ENCODE peak calls at places on chromosome 22, in five cellular contexts. T is HCT116; G is Caco-2; F is CD8-positive, alpha-beta T cell; L is CD4-positive, CD25-positive, alpha-beta regulatory T cell. U is an unnamed sample.

GRCh38 chr22:32591620-32592019 is 117.0 kb downstream of the FBXO7 start:
- DNase-seq in T (no peak), G (no peak), F (no peak), L (no peak), U (no peak)

GRCh38 chr22:27474711-27475547 is 326.6 kb downstream of the MN1 start:
- DNase-seq in T (peak; percentile 66), G (peak; percentile 58), F (no peak), L (no peak), U (no peak)

GRCh38 chr22:22076937-22077703 is 94.5 kb upstream of the TOP3B start:
- DNase-seq in T (no peak), G (no peak), F (no peak), L (no peak), U (no peak)

GRCh38 chr22:20750461-20751184 is 23.3 kb upstream of the SERPIND1 start:
- DNase-seq in T (no peak), G (no peak), F (no peak), L (no peak), U (peak; percentile 78)

GRCh38 chr22:23080542-23081290 is 10.4 kb downstream of the GNAZ start:
- DNase-seq in T (no peak), G (no peak), F (no peak), L (no peak), U (no peak)

GRCh38 chr22:25452116-25452700 is 112.3 kb upstream of the GRK3 start:
- DNase-seq in T (no peak), G (no peak), F (no peak), L (no peak), U (no peak)

GRCh38 chr22:35128637-35129036 is 62.7 kb downstream of the ISX start:
- DNase-seq in T (no peak), G (no peak), F (no peak), L (no peak), U (no peak)

GRCh38 chr22:31081963-31082605 is 966 bp downstream of the SMTN start:
- DNase-seq in T (no peak), G (no peak), F (no peak), L (no peak), U (peak; percentile 29)

GRCh38 chr22:36741204-36741793 is 34.6 kb downstream of the IFT27 start:
- DNase-seq in T (peak; percentile 46), G (peak; percentile 21), F (no peak), L (no peak), U (no peak)

DNA sequence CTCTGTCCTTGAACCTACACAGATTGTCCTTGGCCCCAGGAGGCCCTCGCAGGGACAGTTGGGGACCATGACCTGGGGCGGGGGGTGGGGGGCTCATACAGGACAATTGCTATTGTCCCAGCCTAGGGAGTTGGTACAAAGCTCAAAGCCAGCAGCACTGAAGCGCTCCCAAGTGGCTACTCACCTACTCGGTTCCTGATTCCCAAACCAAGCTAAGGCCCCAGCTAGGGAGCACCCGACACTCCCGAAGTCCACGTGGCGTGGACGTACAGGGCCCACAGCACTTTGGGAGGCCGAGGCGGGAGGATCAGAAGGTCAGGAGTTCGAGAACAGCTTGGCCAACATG is 80.6 kb downstream of the CELSR1 start:
- DNase-seq in T (no peak), G (no peak), F (no peak), L (no peak), U (no peak)
- H3K4me1 ChIP-seq in T (peaks cover 19% of the 10 kb centered on the region), G (peaks cover 18% of the 10 kb centered on the region), F (no peaks in the 10 kb centered on the region), L (no peaks in the 10 kb centered on the region), U (no peaks in the 10 kb centered on the region)

GRCh38 chr22:49922484-49922883 is 4.0 kb downstream of the CRELD2 start:
- DNase-seq in T (no peak), G (no peak), F (no peak), L (no peak), U (peak; percentile 48)
- H3K4me3 ChIP-seq in T (no peak overlapping the region), G (no peak overlapping the region), F (no peak overlapping the region), L (no peak overlapping the region), U (no peak overlapping the region)

DNA sequence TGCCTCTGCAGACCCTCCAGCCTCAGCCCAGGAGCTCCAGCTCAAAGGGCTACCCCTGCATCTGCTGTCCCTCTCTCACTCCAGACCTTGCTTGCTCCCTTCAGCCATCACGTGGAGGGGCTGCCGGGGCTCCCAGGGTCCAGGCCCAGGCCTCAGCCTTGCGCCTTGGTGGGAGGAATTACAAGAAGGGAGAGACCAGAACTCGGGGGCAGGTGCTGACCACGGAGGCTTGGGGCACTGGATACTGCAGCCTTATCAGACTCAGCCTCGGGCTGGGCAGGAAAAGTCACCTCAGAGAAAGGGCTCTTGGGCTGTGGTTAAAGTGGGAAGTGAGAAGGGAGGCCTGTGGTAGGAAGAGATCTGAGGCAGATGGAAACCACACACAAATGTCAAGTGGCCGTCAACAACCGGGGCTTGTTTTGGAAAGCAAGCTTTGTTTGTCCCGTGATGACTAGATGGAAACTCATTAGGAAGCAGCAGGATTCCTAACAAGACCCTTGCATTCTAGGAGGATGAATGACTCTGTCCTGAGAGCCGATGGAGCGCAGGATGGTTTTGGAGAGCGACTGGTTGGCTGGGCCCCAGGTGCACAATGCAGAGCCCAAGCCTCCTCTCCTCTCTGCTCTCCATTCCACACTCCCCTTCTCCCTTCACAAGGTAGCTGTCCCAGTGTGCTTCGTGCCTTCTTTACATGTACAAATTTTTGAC is 1321.7 kb downstream of the TBC1D22A start:
- DNase-seq in T (no peak), G (no peak), F (no peak), L (no peak), U (no peak)
- H3K4me1 ChIP-seq in T (no peaks in the 10 kb centered on the region), G (no peaks in the 10 kb centered on the region), F (peaks cover 10% of the 10 kb centered on the region), L (no peaks in the 10 kb centered on the region), U (no peaks in the 10 kb centered on the region)

GRCh38 chr22:29482726-29483125 is 2.7 kb downstream of the NEFH start:
- DNase-seq in T (no peak), G (no peak), F (no peak), L (no peak), U (no peak)
- H3K4me3 ChIP-seq in T (no peak overlapping the region), G (no peak overlapping the region), F (no peak overlapping the region), L (no peak overlapping the region), U (no peak overlapping the region)

GRCh38 chr22:47152236-47152635 is 389.8 kb downstream of the TBC1D22A start:
- DNase-seq in T (no peak), G (no peak), F (no peak), L (no peak), U (peak; percentile 36)
- H3K4me1 ChIP-seq in T (no peaks in the 10 kb centered on the region), G (no peaks in the 10 kb centered on the region), F (no peaks in the 10 kb centered on the region), L (no peaks in the 10 kb centered on the region), U (no peaks in the 10 kb centered on the region)

DNA sequence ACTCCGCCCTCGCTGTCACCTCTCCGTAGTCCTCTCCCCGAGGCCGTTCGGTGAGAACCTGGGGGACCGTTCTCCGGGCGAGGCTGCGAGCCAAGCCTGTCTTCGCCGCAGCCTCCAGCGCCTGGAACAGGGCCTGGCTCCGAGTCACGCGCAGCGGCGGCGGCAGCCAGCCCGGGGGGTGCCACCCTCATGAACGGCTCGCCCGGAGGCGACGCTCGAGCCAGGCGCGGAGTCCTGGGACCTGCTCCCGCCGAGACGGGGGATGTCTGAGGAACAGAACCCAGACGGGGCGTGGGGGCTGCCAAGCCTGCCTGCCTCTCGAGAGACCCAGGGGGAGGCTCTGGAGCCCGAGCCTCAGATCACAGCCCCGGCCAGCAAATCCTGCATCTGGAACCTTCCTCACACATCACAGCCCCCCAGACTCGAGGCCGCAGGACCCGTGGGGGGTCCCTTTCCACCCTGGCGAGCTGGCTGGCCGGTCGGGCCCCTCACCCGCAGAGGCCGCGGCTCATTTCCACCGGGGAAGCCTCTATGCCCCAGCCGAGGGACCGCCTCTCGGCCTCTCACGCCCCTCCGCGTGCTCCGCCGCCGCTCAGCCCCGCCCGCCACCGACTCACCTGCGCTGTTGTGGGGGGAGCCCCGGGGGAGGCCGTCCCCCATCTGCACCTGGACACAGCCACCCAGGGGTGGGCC is 4.1 kb downstream of the SHISA8 start:
- DNase-seq in T (no peak), G (no peak), F (no peak), L (no peak), U (peak; percentile 85)
- H3K4me3 ChIP-seq in T (no peak overlapping the region), G (peak overlapping the region; percentile 37), F (peak overlapping the region; percentile 30), L (no peak overlapping the region), U (peak overlapping the region; percentile 30)

GRCh38 chr22:39956932-39957664 is 3.1 kb upstream of the TMA7B start:
- DNase-seq in T (no peak), G (no peak), F (no peak), L (no peak), U (no peak)

GRCh38 chr22:39958916-39959639 is 1.1 kb upstream of the TMA7B start:
- DNase-seq in T (no peak), G (no peak), F (no peak), L (no peak), U (no peak)

GRCh38 chr22:39959640-39960447 is at the start of gene TMA7B:
- DNase-seq in T (no peak), G (no peak), F (no peak), L (no peak), U (no peak)

GRCh38 chr22:39955675-39956074 is 4.5 kb upstream of the TMA7B start:
- DNase-seq in T (no peak), G (no peak), F (no peak), L (no peak), U (no peak)

GRCh38 chr22:39958009-39958711 is 2.0 kb upstream of the TMA7B start:
- DNase-seq in T (no peak), G (no peak), F (no peak), L (no peak), U (no peak)
- H3K4me1 ChIP-seq in T (peaks cover 15% of the 10 kb centered on the region), G (no peaks in the 10 kb centered on the region), F (peaks cover 89% of the 10 kb centered on the region), L (peaks cover 62% of the 10 kb centered on the region), U (peaks cover 3% of the 10 kb centered on the region)

DNA sequence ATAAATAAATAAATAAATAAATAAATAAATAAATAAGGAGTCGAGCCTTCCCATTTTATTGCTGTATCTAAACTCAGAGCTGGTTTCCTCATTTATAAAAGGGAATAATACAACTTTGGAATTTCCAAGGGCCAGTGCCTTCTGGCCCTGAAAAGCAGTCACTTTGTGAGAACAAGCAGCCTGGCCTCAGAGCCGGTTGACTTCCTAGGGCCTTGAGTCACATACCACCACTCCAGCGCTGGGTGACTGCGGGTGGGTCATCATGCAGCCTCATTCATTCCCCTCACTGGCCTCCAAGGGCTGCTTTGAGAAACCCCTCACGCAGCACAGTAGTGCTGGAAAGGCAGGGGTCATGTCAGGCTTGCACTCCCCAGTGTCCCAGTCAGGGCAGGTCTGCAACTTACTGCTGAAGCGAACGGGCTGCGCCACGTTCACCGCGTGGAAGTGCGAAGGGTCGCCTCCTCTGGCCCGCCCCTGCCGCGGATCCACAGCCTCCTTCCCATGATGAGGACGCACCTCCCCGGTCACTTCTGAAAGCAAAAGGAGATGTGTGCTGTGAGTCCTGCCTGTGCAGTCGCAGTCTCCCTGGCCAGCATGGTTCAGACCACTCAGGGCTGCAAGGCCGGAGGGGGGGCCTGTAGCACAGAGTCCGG is 54.4 kb downstream of the DGCR2 start:
- DNase-seq in T (no peak), G (no peak), F (no peak), L (no peak), U (no peak)
- H3K4me3 ChIP-seq in T (no peak overlapping the region), G (no peak overlapping the region), F (no peak overlapping the region), L (no peak overlapping the region), U (no peak overlapping the region)